ENCODE peak calls at places on chromosomes 1 and 21, in six cellular contexts. I is NCI-H2029 treated with DMSO at 0.1 percent for 48 hours; H is H4; P is stimulated activated CD4-positive, alpha-beta T cell treated with anti-CD3 and anti-CD28 coated beads, Interleukin-4, amount 100 ng/mL, for 48 hours; S is central memory CD8-positive, alpha-beta T cell; N is left cardiac atrium. J is an unnamed sample.

GRCh38 chr1:9413877-9414213 is 121.2 kb downstream of the SPSB1 start:
- DNase-seq in P (no peak), H (no peak), N (no peak), I (no peak), S (no peak), J (no peak)

GRCh38 chr1:36842448-36842847 is 191.9 kb downstream of the GRIK3 start:
- DNase-seq in I (no peak), H (no peak), S (no peak), N (no peak), P (no peak), J (no peak)

GRCh38 chr1:180343931-180344406 is 113.9 kb downstream of the LHX4 start:
- DNase-seq in P (no peak), S (no peak), H (peak; percentile 29), N (peak; percentile 36), I (peak; percentile 94), J (peak; percentile 17)

GRCh38 chr21:44854391-44854663 is 19.2 kb downstream of the PTTG1IP start:
- DNase-seq in H (no peak), P (no peak), I (no peak), S (no peak), N (no peak), J (no peak)

GRCh38 chr1:202575906-202576653 is 134.2 kb downstream of the SYT2 start:
- DNase-seq in I (no peak), P (no peak), S (no peak), N (no peak), H (peak; percentile 9), J (no peak)

GRCh38 chr21:37087188-37087587 is 14.1 kb downstream of the TTC3 start:
- DNase-seq in P (no peak), S (no peak), N (no peak), I (no peak), H (peak; percentile 66), J (no peak)

GRCh38 chr1:151711940-151712339 is 4.7 kb downstream of the CELF3 start:
- DNase-seq in N (no peak), H (no peak), S (no peak), P (no peak), I (no peak), J (no peak)

GRCh38 chr1:40776236-40777072 is 7.1 kb upstream of the KCNQ4 start:
- DNase-seq in I (no peak), H (no peak), P (no peak), S (no peak), N (no peak), J (no peak)

GRCh38 chr1:44417351-44418021 is 12.4 kb downstream of the RNF220 start:
- DNase-seq in H (no peak), I (peak; percentile 85), S (no peak), N (peak; percentile 38), P (no peak), J (no peak)

GRCh38 chr1:118077331-118078055 is 107.5 kb downstream of the SPAG17 start:
- DNase-seq in P (no peak), H (peak; percentile 50), S (no peak), I (peak; percentile 73), N (no peak), J (no peak)

GRCh38 chr1:53731779-53732305 is 7.1 kb downstream of the GLIS1 start:
- DNase-seq in H (peak; percentile 68), S (no peak), P (no peak), N (no peak), I (no peak), J (peak; percentile 21)

GRCh38 chr21:31526040-31526439 is 133.5 kb upstream of the SOD1 start:
- DNase-seq in N (no peak), H (peak; percentile 70), S (no peak), P (no peak), I (no peak), J (no peak)

J was measured in HFF-Myc.